ENCODE peak calls at places on chromosomes 5 and 9, in six cellular contexts. Q, P, D, K, N and L are unnamed samples.
A peak's percentile ranks its signal among the peaks of the same experiment; 100 is the strongest.

GRCh38 chr5:88659529-88660325 is 223.3 kb downstream of the MEF2C start:
- DNase-seq in K (no peak), Q (peak; percentile 56), P (peak; percentile 58), D (no peak), N (peak; percentile 36), L (no peak)

GRCh38 chr5:123448743-123449142 is 25.5 kb upstream of the CEP120 start:
- DNase-seq in K (no peak), P (no peak), D (no peak), Q (no peak), N (no peak), L (peak; percentile 55)

GRCh38 chr5:29853711-29854110 is 1339.8 kb upstream of the CDH6 start:
- DNase-seq in N (no peak), K (no peak), D (no peak), Q (no peak), P (no peak), L (peak; percentile 27)

GRCh38 chr5:176415240-176416122 is 858 bp downstream of the CLTB start:
- DNase-seq in P (peak; percentile 30), K (peak; percentile 46), N (peak; percentile 37), D (peak; percentile 71), Q (no peak), L (peak; percentile 74)

GRCh38 chr5:80109549-80110478 is 74.7 kb downstream of the THBS4 start:
- DNase-seq in Q (peak; percentile 31), N (no peak), D (no peak), K (peak; percentile 44), P (no peak), L (no peak)

GRCh38 chr5:57066921-57067914 is 106.6 kb upstream of the GPBP1 start:
- DNase-seq in Q (no peak), D (no peak), N (no peak), K (no peak), P (no peak), L (no peak)

GRCh38 chr9:95504053-95504963 is 12.5 kb downstream of the PTCH1 start:
- DNase-seq in N (peak; percentile 72), Q (peak; percentile 42), P (no peak), K (peak; percentile 51), D (peak; percentile 69), L (peak; percentile 78)

GRCh38 chr5:174187001-174187400 is 141.5 kb downstream of the NSG2 start:
- DNase-seq in N (no peak), D (no peak), Q (no peak), K (no peak), P (no peak), L (no peak)

GRCh38 chr9:83649080-83649479 is 26.1 kb downstream of the IDNK start:
- DNase-seq in D (peak; percentile 46), P (peak; percentile 88), N (peak; percentile 63), Q (peak; percentile 90), K (peak; percentile 53), L (peak; percentile 58)

GRCh38 chr5:103780794-103781193 is 218.2 kb upstream of the NUDT12 start:
- DNase-seq in K (no peak), N (no peak), Q (no peak), D (no peak), P (no peak), L (no peak)

GRCh38 chr9:135705376-135705775 is 3.4 kb downstream of the KCNT1 start:
- DNase-seq in N (peak; percentile 76), P (no peak), K (no peak), D (no peak), Q (no peak), L (no peak)

GRCh38 chr9:76716270-76716669 is 48.0 kb upstream of the PCA3 start:
- DNase-seq in N (no peak), Q (no peak), P (no peak), D (peak; percentile 9), K (no peak), L (peak; percentile 14)

GRCh38 chr9:76717176-76717575 is 47.1 kb upstream of the PCA3 start:
- DNase-seq in D (no peak), N (no peak), P (no peak), Q (no peak), K (no peak), L (no peak)

GRCh38 chr9:76717611-76718010 is 46.6 kb upstream of the PCA3 start:
- DNase-seq in Q (no peak), K (peak; percentile 12), N (no peak), D (peak; percentile 41), P (no peak), L (no peak)

GRCh38 chr9:76720245-76720644 is 44.0 kb upstream of the PCA3 start:
- DNase-seq in Q (no peak), K (no peak), N (no peak), P (no peak), D (no peak), L (no peak)

DNA sequence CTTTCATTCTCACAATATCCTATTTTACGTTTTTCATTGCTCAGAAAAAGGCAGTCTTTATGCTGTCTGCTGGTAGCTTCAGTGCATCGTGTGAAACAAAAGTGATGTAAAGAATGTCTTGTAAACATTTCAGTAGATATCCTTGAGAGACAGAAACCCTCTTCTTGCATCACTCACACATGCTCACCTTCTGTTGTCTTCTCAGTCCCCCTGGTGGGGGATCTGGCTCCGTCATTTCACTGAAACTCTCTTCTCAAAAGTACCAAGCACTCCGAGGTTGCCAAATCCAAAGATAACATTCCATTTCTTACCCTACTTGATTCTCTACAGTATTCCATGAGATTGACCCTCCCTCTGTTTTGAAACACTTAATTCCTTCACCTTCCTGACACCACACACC is 46.1 kb upstream of the PCA3 start:
- DNase-seq in Q (no peak), K (no peak), N (no peak), D (no peak), P (no peak), L (no peak)
- TF ChIP-seq CTCF in Q (peak; percentile 22), K (peak; percentile 22), N (no peak), D (no peak), P (no peak), L (no peak)

GRCh38 chr5:151427258-151427657 is 20.1 kb upstream of the SLC36A1 start:
- DNase-seq in Q (no peak), D (no peak), P (no peak), K (no peak), N (no peak), L (no peak)
- TF ChIP-seq CTCF in Q (no peak), D (no peak), P (no peak), K (no peak), N (no peak), L (no peak)

GRCh38 chr5:4625206-4625896 is 514.8 kb upstream of the ADAMTS16 start:
- DNase-seq in K (no peak), Q (no peak), N (no peak), D (no peak), P (no peak), L (no peak)
- TF ChIP-seq CTCF in K (no peak), Q (no peak), N (no peak), D (no peak), P (no peak), L (no peak)

GRCh38 chr9:19785230-19785629 is 3.6 kb downstream of the SLC24A2 start:
- DNase-seq in N (no peak), P (no peak), Q (no peak), K (no peak), D (no peak), L (no peak)
- TF ChIP-seq CTCF in N (no peak), P (no peak), Q (no peak), K (no peak), D (no peak), L (no peak)